ENCODE peak calls at places on chromosomes 5 and 9, in six cellular contexts. A, H, Z, G, M and I are unnamed samples.

GRCh38 chr9:72554221-72554641 is 32.8 kb downstream of the TMC1 start:
- DNase-seq in A (no peak), H (peak), Z (no peak), G (no peak), M (peak), I (no peak)

GRCh38 chr9:96612105-96612965 is 7.3 kb downstream of the CDC14B start:
- DNase-seq in A (peak), H (peak), Z (no peak), G (peak), M (peak), I (no peak)

GRCh38 chr9:111851536-111851935 is 45.1 kb upstream of the UGCG start:
- DNase-seq in A (no peak), H (peak), Z (no peak), G (no peak), M (peak), I (no peak)

GRCh38 chr9:118522093-118523028 is 818.2 kb downstream of the TLR4 start:
- DNase-seq in A (no peak), H (peak), Z (no peak), G (no peak), M (no peak), I (no peak)

GRCh38 chr5:179553875-179554274 is 3.5 kb downstream of the RUFY1 start:
- DNase-seq in A (no peak), H (no peak), Z (no peak), G (no peak), M (peak), I (no peak)

GRCh38 chr9:113625456-113625855 is 161.9 kb downstream of the RGS3 start:
- DNase-seq in A (peak), H (no peak), Z (no peak), G (peak), M (no peak), I (no peak)

GRCh38 chr5:179357036-179357435 is 11.8 kb upstream of the ADAMTS2 start:
- DNase-seq in A (no peak), H (no peak), Z (no peak), G (no peak), M (no peak), I (no peak)

GRCh38 chr5:16411741-16412455 is 53.7 kb downstream of the ZNF622 start:
- DNase-seq in A (no peak), H (no peak), Z (peak), G (no peak), M (peak), I (no peak)

GRCh38 chr5:21195145-21195544 is 1207.1 kb upstream of the CDH18 start:
- DNase-seq in A (no peak), H (no peak), Z (no peak), G (no peak), M (no peak), I (no peak)

GRCh38 chr5:138824924-138825863 is 49.9 kb downstream of the LRRTM2 start:
- DNase-seq in A (no peak), H (peak), Z (no peak), G (no peak), M (peak), I (no peak)

GRCh38 chr5:103375356-103375755 is 116.8 kb downstream of the MACIR start:
- DNase-seq in A (no peak), H (no peak), Z (no peak), G (no peak), M (peak), I (no peak)

GRCh38 chr5:180199390-180199789 is 9.6 kb downstream of the RASGEF1C start:
- DNase-seq in A (no peak), H (no peak), Z (no peak), G (no peak), M (no peak), I (no peak)

GRCh38 chr9:127186799-127187198 is 64.4 kb upstream of the ANGPTL2 start:
- DNase-seq in A (no peak), H (no peak), Z (no peak), G (no peak), M (no peak), I (no peak)

GRCh38 chr9:74639112-74639511 is 142.0 kb downstream of the RORB start:
- DNase-seq in A (no peak), H (no peak), Z (no peak), G (no peak), M (no peak), I (no peak)

GRCh38 chr9:121637441-121638222 is 13.8 kb upstream of the DAB2IP start:
- DNase-seq in A (no peak), H (peak), Z (no peak), G (no peak), M (peak), I (no peak)

GRCh38 chr9:124725068-124725452 is 46.1 kb downstream of the NR6A1 start:
- DNase-seq in A (no peak), H (no peak), Z (no peak), G (no peak), M (no peak), I (no peak)

GRCh38 chr5:98940586-98940985 is 11.8 kb upstream of the CHD1 start:
- DNase-seq in A (no peak), H (no peak), Z (no peak), G (no peak), M (peak), I (no peak)

GRCh38 chr5:38154615-38155204 is 103.6 kb upstream of the EGFLAM start:
- DNase-seq in A (no peak), H (no peak), Z (no peak), G (no peak), M (no peak), I (no peak)

GRCh38 chr9:127979333-127980055 is 1.3 kb downstream of the EEIG1 start:
- DNase-seq in A (peak), H (no peak), Z (no peak), G (peak), M (peak), I (no peak)

GRCh38 chr5:174493536-174493935 is 230.8 kb upstream of the MSX2 start:
- DNase-seq in A (no peak), H (no peak), Z (peak), G (no peak), M (no peak), I (no peak)

GRCh38 chr5:82111191-82111590 is 139.4 kb downstream of the ATG10 start:
- DNase-seq in A (no peak), H (no peak), Z (no peak), G (no peak), M (peak), I (no peak)

GRCh38 chr9:86355814-86356213 is 1.6 kb upstream of the TUT7 start:
- DNase-seq in A (no peak), H (no peak), Z (no peak), G (no peak), M (no peak), I (no peak)

GRCh38 chr5:50711280-50711679 is 44.8 kb downstream of the PARP8 start:
- DNase-seq in A (no peak), H (no peak), Z (no peak), G (no peak), M (peak), I (no peak)

GRCh38 chr5:173016621-173017046 is 33.1 kb downstream of the ATP6V0E1 start:
- DNase-seq in A (peak), H (peak), Z (peak), G (no peak), M (peak), I (no peak)

GRCh38 chr9:89493671-89494070 is 4.2 kb downstream of the SEMA4D start:
- DNase-seq in A (no peak), H (no peak), Z (no peak), G (no peak), M (no peak), I (no peak)

GRCh38 chr9:74824654-74825053 is 63.1 kb downstream of the TRPM6 start:
- DNase-seq in A (no peak), H (no peak), Z (no peak), G (no peak), M (no peak), I (no peak)

GRCh38 chr5:151051066-151051930 is 29.5 kb downstream of the TNIP1 start:
- DNase-seq in A (peak), H (peak), Z (no peak), G (peak), M (peak), I (no peak)

GRCh38 chr9:82091610-82092009 is 103.0 kb downstream of the SPATA31D1 start:
- DNase-seq in A (no peak), H (no peak), Z (no peak), G (no peak), M (no peak), I (no peak)

DNA sequence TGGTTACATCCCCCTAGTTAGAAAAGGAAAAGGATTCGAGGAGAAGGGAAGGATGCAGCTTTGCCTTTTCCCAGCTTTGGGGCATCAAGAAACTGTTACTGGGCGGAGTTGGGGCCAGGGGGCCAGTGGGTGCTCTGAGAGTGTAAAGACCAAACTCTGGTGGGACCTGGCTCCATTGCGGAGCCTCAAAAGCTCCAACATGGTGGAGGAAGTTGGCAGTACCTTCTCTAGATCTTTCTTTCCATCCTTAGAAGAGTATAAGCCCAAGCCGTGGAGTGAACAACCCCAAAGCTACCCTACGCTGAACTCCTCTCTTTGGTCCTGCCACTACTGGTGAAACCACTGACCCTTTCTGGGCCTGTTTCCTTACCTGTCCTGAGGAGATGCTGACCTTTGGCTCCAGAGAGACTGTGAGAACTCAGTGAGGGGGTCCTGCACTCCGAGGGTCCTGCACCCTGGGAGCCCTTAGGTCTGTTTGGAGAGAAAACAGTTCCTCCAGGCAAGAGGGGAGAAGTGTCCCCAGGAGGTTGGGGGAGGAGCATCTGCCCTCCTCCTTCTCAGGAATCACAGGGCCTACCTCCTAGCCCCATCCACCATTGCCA is 1.1 kb upstream of the BARX1 start:
- DNase-seq in A (no peak), H (no peak), Z (no peak), G (no peak), M (no peak), I (no peak)
- H3K4me3 ChIP-seq in A (no peak), H (peak), Z (no peak), G (no peak), M (no peak), I (peak)

DNA sequence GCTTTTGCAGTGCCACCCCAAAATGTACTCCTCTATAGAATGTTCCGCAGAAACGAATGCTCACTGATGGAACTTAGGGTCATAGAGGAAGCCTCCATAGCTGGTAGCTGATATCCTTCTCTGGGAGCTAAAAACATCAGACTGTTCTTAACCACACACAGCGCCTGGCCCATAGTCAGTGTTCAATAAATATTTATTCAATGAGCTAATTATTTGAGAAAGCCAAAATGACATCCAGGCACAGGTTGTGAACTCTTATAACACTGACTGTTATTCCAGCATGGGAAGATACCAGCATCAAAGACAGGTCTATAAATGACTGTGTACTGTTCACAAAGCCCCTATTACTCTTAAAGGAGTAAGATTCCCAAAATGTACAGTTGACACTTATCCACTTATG is 12.9 kb downstream of the GDF9 start:
- DNase-seq in A (no peak), H (no peak), Z (no peak), G (no peak), M (no peak), I (no peak)
- TF ChIP-seq POLR2A in A (no peak), H (no peak), Z (no peak), G (no peak), M (no peak), I (no peak)

GRCh38 chr5:159210306-159210722 is 961 bp upstream of the RNF145 start:
- DNase-seq in A (no peak), H (peak), Z (no peak), G (no peak), M (no peak), I (no peak)
- H3K27ac ChIP-seq in A (no peak), H (peak), Z (no peak), G (peak), M (no peak), I (peak)

GRCh38 chr5:79075646-79076426 is 6.3 kb downstream of the BHMT2 start:
- DNase-seq in A (no peak), H (no peak), Z (no peak), G (no peak), M (no peak), I (no peak)

GRCh38 chr5:79074641-79075040 is 5.1 kb downstream of the BHMT2 start:
- DNase-seq in A (no peak), H (no peak), Z (no peak), G (no peak), M (peak), I (no peak)

GRCh38 chr5:79069488-79070001 is at the start of the genes BHMT2 and DMGDH:
- DNase-seq in A (peak), H (no peak), Z (peak), G (no peak), M (peak), I (no peak)

DNA sequence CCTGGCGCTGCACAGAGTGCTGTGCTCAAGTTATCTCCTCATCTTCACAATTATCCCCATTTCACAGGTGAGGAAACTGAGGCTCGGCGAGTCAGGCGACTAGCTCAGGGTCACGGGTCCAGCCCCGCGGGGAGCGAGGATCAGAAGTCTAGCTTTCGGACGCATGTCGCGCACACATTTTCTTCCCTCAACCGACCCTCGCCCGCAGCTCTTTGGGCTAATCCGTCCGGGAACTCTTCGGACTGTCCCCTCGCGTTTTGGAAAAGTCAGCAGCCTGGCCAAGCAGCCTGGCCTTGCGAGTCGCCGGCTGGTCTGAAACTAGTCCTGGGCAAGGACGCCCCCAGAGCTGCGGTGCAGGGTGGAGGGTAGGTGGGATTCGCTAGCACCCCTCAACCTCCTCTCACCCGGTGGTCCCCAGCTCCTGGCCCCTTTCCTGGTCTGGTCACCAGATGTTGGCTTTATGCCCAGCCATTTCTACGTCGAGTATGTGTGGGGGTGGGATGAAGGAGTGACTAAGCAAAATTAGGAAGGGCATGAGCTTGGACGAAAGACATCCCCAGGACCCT is 518 bp downstream of the BHMT2 start:
- DNase-seq in A (peak), H (no peak), Z (no peak), G (peak), M (peak), I (no peak)
- H3K4me3 ChIP-seq in A (peak), H (no peak), Z (peak), G (peak), M (no peak), I (peak)

GRCh38 chr5:109690456-109691247 is 925 bp downstream of the MAN2A1 start:
- DNase-seq in A (peak), H (peak), Z (peak), G (peak), M (peak), I (no peak)
- TF ChIP-seq POLR2A in A (no peak), H (no peak), Z (no peak), G (no peak), M (no peak), I (no peak)

DNA sequence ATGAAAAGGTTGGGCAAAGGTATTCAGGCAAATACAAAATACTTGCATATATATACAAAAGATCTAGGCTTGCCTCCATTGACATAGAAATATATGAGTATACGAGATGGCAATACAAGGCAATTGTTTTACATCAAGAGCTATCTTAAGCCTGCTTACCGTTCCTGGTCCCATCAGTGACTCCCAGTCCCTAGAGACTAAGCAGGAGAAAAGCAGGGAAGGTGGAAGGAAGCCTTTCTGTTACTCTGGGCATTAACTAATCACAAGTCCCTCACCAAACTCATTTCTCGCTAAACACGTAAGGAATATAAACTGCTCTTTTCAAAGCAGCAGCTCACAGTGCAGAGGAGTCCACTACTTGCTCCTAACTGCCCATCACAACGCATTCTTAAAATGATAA is 125.2 kb downstream of the ZNF608 start:
- DNase-seq in A (no peak), H (no peak), Z (no peak), G (no peak), M (no peak), I (no peak)
- H3K27ac ChIP-seq in A (no peak), H (no peak), Z (no peak), G (no peak), M (no peak), I (no peak)

GRCh38 chr5:67986761-67987160 is 228.8 kb upstream of the PIK3R1 start:
- DNase-seq in A (no peak), H (no peak), Z (no peak), G (no peak), M (no peak), I (no peak)
- H3K4me3 ChIP-seq in A (no peak), H (no peak), Z (no peak), G (no peak), M (no peak), I (no peak)